ENCODE peak calls at places on chromosomes 11 and 22, in five cellular contexts. D, O, U, W and I are unnamed samples.
A peak's percentile ranks its signal among the peaks of the same experiment; 100 is the strongest.

GRCh38 chr11:8720868-8721739 is 38.5 kb downstream of the RPL27A start:
- DNase-seq in D (no peak), O (no peak), U (peak; percentile 44), W (no peak), I (no peak)

GRCh38 chr11:35344990-35345655 is 74.2 kb downstream of the SLC1A2 start:
- DNase-seq in D (no peak), O (no peak), U (no peak), W (no peak), I (no peak)

GRCh38 chr11:69562816-69563215 is 78.1 kb upstream of the CCND1 start:
- DNase-seq in D (no peak), O (no peak), U (no peak), W (no peak), I (no peak)

GRCh38 chr11:117180020-117180419 is 1.5 kb downstream of the SIDT2 start:
- DNase-seq in D (peak; percentile 15), O (no peak), U (no peak), W (peak; percentile 50), I (no peak)

GRCh38 chr11:9060700-9061111 is 30.7 kb downstream of the SCUBE2 start:
- DNase-seq in D (no peak), O (no peak), U (no peak), W (no peak), I (no peak)

GRCh38 chr22:46935506-46936377 is 173.3 kb downstream of the TBC1D22A start:
- DNase-seq in D (peak; percentile 36), O (no peak), U (no peak), W (no peak), I (no peak)

GRCh38 chr11:117781650-117782049 is 15.4 kb downstream of the DSCAML1 start:
- DNase-seq in D (no peak), O (no peak), U (no peak), W (no peak), I (no peak)

GRCh38 chr11:17739945-17740338 is 5.4 kb downstream of the KCNC1 start:
- DNase-seq in D (no peak), O (no peak), U (no peak), W (no peak), I (no peak)

GRCh38 chr22:27656970-27657369 is 144.6 kb downstream of the MN1 start:
- DNase-seq in D (no peak), O (no peak), U (no peak), W (no peak), I (no peak)

DNA sequence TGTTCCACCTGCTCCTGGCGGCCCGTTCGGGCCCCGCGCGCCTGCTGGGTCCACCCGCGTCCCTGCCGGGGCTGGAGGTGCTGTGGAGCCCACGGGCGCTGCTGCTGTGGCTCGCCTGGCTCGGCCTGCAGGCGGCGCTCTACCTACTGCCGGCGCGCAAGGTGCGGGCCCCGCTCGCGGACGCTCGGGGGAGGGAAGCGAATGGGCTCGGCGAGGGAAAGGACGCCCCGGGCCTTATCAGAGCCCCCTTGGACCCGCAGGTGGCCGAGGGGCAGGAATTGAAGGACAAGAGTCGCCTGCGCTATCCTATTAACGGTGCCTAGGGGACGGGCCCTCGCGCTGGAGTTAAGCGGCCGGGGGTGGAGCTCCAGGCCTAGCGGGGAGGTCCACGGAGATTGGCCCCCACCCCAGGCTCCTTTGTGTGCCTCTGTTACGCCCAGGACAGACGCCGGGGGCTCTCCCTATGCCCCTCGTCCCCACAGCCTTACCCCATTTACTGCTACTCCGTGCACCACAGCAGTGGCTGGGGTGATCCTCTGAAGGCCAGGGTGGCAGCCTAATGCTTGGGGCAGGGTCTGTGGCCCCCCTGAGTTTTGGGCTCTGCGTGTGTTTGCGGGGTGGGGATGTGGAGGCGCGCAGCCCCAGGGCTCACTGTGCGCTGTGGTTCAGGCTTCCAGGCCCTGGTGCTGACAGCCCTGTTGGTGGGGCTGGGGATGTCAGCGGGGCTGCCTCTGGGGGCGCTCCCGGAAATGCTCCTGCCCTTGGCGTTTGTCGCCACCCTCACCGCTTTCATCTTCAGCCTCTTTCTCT is 1.1 kb downstream of the TM7SF2 start:
- DNase-seq in D (peak; percentile 78), O (peak; percentile 41), U (no peak), W (peak; percentile 28), I (peak; percentile 91)
- TF ChIP-seq CTCF in D (peak; percentile 85), O (peak; percentile 36), U (no peak), W (peak; percentile 70), I (peak; percentile 88)

DNA sequence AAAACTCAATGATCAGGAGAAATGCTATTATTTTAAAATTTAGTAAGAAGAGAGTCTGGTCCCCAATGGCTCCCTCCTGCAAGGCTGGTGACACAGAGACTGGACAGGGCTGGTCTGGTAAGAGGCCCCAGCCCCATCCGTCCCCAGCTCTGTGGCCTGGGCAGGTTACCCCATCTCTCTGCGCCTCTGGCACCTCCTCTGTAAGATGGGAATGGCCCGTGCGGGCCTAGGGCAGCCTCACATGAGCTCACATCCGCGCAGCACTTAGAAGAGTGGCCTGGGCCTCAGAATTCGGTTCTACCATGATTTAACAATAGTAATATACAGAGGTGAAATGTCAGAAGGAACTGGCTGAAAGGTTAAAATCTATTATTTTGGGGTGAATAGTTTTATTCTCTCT is 1.2 kb downstream of the APOBEC3F start:
- DNase-seq in D (no peak), O (no peak), U (no peak), W (no peak), I (no peak)
- H3K4me3 ChIP-seq in D (no peak overlapping the region), O (no peak overlapping the region), U (no peak overlapping the region), W (no peak overlapping the region), I (no peak overlapping the region)

GRCh38 chr22:50306753-50307749 is at the start of gene PLXNB2:
- DNase-seq in D (peak; percentile 81), O (peak; percentile 83), U (peak; percentile 56), W (peak; percentile 73), I (peak; percentile 80)
- TF ChIP-seq CTCF in D (no peak), O (no peak), U (no peak), W (no peak), I (no peak)

DNA sequence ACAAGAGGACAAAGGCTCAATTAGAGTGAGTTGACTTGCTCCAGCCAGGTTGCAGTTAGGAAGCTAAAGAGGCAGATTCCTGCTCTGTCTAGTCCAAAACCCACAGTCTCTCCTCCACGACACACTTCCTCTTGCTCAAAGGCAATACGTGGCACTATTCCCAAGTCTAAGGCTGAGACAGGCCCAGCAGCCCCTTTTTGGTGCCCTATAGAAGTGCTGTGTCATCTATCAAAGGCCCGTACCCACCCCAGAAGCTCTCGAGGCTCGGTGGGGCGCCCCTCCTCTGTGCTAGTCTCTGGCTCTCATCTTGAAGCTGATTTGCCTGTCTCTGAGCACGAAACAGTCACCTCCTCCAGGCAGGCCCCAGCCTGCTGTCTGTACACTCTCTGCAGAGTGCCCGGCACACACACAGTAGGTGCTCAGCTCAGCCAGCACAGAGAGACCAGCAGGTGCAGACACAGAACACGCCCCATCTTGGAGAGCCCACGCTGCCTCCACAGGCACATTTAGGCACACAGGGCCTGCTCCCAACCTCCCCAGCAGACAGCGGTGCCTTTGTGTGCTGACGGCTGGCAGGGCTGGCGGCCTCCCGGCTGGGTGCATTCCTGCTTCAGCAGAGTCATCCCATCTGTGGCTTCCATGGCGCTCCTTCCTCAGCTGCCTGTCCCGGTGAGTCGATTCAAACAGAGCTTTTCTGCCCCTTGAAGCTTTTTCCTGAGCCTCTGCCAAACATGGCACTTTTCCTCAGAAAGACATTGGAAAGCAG is 52.7 kb downstream of the MYH9 start:
- DNase-seq in D (peak; percentile 76), O (no peak), U (no peak), W (peak; percentile 47), I (peak; percentile 73)
- H3K4me3 ChIP-seq in D (no peak overlapping the region), O (no peak overlapping the region), U (no peak overlapping the region), W (no peak overlapping the region), I (no peak overlapping the region)